ENCODE peak calls at places on chromosomes 16 and 17, in five cellular contexts. U, J, O, C and T are unnamed samples.

GRCh38 chr16:84464116-84464515 is 40.3 kb downstream of the MEAK7 start:
- DNase-seq in U (no peak), J (no peak), O (no peak), C (no peak), T (no peak)

GRCh38 chr17:7862692-7863437 is 5.1 kb downstream of the CYB5D1 start:
- DNase-seq in U (peak; percentile 71), J (no peak), O (peak; percentile 66), C (peak; percentile 59), T (peak; percentile 77)

GRCh38 chr16:64147941-64148340 is 973.9 kb downstream of the CDH11 start:
- DNase-seq in U (no peak), J (no peak), O (no peak), C (no peak), T (no peak)

GRCh38 chr17:61447358-61447757 is 4.9 kb upstream of the TBX4 start:
- DNase-seq in U (no peak), J (no peak), O (no peak), C (no peak), T (no peak)

GRCh38 chr16:12271006-12271405 is 294.5 kb downstream of the SNX29 start:
- DNase-seq in U (peak; percentile 42), J (no peak), O (peak; percentile 39), C (peak; percentile 42), T (peak; percentile 59)

GRCh38 chr17:50687200-50688066 is 20.3 kb downstream of the ANKRD40 start:
- DNase-seq in U (no peak), J (no peak), O (no peak), C (no peak), T (no peak)

GRCh38 chr16:19524866-19525723 is 1.4 kb downstream of the CCP110 start:
- DNase-seq in U (peak; percentile 18), J (no peak), O (no peak), C (no peak), T (peak; percentile 28)

GRCh38 chr17:60745544-60745943 is 67.9 kb downstream of the BCAS3 start:
- DNase-seq in U (no peak), J (no peak), O (peak; percentile 22), C (no peak), T (no peak)

GRCh38 chr17:57097832-57098421 is 12.9 kb downstream of the AKAP1 start:
- DNase-seq in U (no peak), J (peak; percentile 62), O (no peak), C (no peak), T (peak; percentile 61)

GRCh38 chr16:50683689-50684374 is 2.7 kb upstream of the SNX20 start:
- DNase-seq in U (no peak), J (no peak), O (no peak), C (no peak), T (no peak)